ENCODE peak calls at places on chromosome 10, in ten cellular contexts. J, P, Q, A, S, Y, R, H, C and N are unnamed samples.

GRCh38 chr10:7410800-7411670 is at the start of gene SFMBT2:
- DNase-seq in J (peak), P (peak), Q (peak), A (peak), S (peak), Y (peak), R (peak), H (peak), C (peak), N (peak)

GRCh38 chr10:77634939-77635338 is 2.7 kb downstream of the KCNMA1 start:
- DNase-seq in J (no peak), P (no peak), Q (peak), A (no peak), S (no peak), Y (no peak), R (no peak), H (no peak), C (no peak), N (no peak)

GRCh38 chr10:89888647-89889046 is 187.3 kb downstream of the KIF20B start:
- DNase-seq in J (no peak), P (no peak), Q (no peak), A (no peak), S (no peak), Y (no peak), R (no peak), H (no peak), C (peak), N (no peak)

GRCh38 chr10:99357691-99358090 is 28.5 kb downstream of the CNNM1 start:
- DNase-seq in J (no peak), P (no peak), Q (no peak), A (no peak), S (no peak), Y (no peak), R (no peak), H (no peak), C (no peak), N (no peak)

GRCh38 chr10:110610308-110610774 is 33.8 kb upstream of the RBM20 start:
- DNase-seq in J (peak), P (peak), Q (peak), A (peak), S (peak), Y (peak), R (peak), H (peak), C (peak), N (peak)

GRCh38 chr10:115969591-115969990 is 303.4 kb downstream of the GFRA1 start:
- DNase-seq in J (peak), P (no peak), Q (no peak), A (no peak), S (no peak), Y (no peak), R (no peak), H (no peak), C (no peak), N (no peak)

GRCh38 chr10:79422178-79422892 is 23.1 kb downstream of the ZCCHC24 start:
- DNase-seq in J (peak), P (peak), Q (peak), A (peak), S (no peak), Y (peak), R (no peak), H (no peak), C (no peak), N (no peak)

GRCh38 chr10:71974489-71975011 is 10.4 kb downstream of the CHST3 start:
- DNase-seq in J (no peak), P (peak), Q (peak), A (no peak), S (peak), Y (peak), R (no peak), H (peak), C (peak), N (no peak)

GRCh38 chr10:79979973-79980687 is 31.2 kb upstream of the SFTPD start:
- DNase-seq in J (no peak), P (no peak), Q (no peak), A (no peak), S (no peak), Y (no peak), R (no peak), H (no peak), C (no peak), N (no peak)

GRCh38 chr10:117217196-117217761 is 20.0 kb downstream of the KCNK18 start:
- DNase-seq in J (no peak), P (no peak), Q (no peak), A (no peak), S (peak), Y (peak), R (peak), H (no peak), C (peak), N (no peak)

GRCh38 chr10:124727389-124727960 is 16.7 kb downstream of the FAM53B start:
- DNase-seq in J (no peak), P (no peak), Q (no peak), A (no peak), S (no peak), Y (no peak), R (no peak), H (no peak), C (no peak), N (no peak)

GRCh38 chr10:32893431-32893830 is 64.6 kb downstream of the ITGB1 start:
- DNase-seq in J (no peak), P (no peak), Q (no peak), A (no peak), S (no peak), Y (no peak), R (no peak), H (no peak), C (no peak), N (no peak)

GRCh38 chr10:97701438-97702064 is 12.0 kb upstream of the MARVELD1 start:
- DNase-seq in J (peak), P (peak), Q (peak), A (peak), S (peak), Y (peak), R (peak), H (peak), C (peak), N (peak)

GRCh38 chr10:44830022-44830421 is 81.1 kb upstream of the TMEM72 start:
- DNase-seq in J (no peak), P (peak), Q (peak), A (peak), S (no peak), Y (peak), R (no peak), H (peak), C (no peak), N (no peak)

GRCh38 chr10:119177708-119178370 is 773 bp downstream of the PRDX3 start:
- DNase-seq in J (no peak), P (no peak), Q (no peak), A (no peak), S (no peak), Y (no peak), R (no peak), H (no peak), C (no peak), N (no peak)

GRCh38 chr10:71980181-71981023 is 16.2 kb downstream of the CHST3 start:
- DNase-seq in J (no peak), P (peak), Q (no peak), A (no peak), S (no peak), Y (peak), R (no peak), H (no peak), C (peak), N (no peak)

GRCh38 chr10:74103560-74104248 is 46.9 kb downstream of the AP3M1 start:
- DNase-seq in J (no peak), P (peak), Q (peak), A (no peak), S (peak), Y (peak), R (no peak), H (no peak), C (peak), N (no peak)

GRCh38 chr10:18615618-18616017 is 35.8 kb downstream of the NSUN6 start:
- DNase-seq in J (no peak), P (no peak), Q (peak), A (no peak), S (no peak), Y (no peak), R (no peak), H (no peak), C (no peak), N (no peak)

GRCh38 chr10:100508691-100509150 is 10.9 kb downstream of the SEC31B start:
- DNase-seq in J (peak), P (peak), Q (peak), A (peak), S (peak), Y (peak), R (no peak), H (peak), C (peak), N (peak)

GRCh38 chr10:92517034-92517655 is 56.7 kb downstream of the IDE start:
- DNase-seq in J (peak), P (peak), Q (peak), A (peak), S (peak), Y (peak), R (peak), H (peak), C (peak), N (peak)
- TF ChIP-seq CTCF in J (peak), P (peak), Q (peak), A (peak), S (peak), Y (peak), R (peak), H (peak), C (peak), N (peak)

GRCh38 chr10:92822964-92823363 is 25.4 kb upstream of the EXOC6 start:
- DNase-seq in J (no peak), P (peak), Q (peak), A (no peak), S (no peak), Y (peak), R (no peak), H (no peak), C (peak), N (no peak)
- TF ChIP-seq CTCF in J (no peak), P (peak), Q (no peak), A (peak), S (no peak), Y (peak), R (no peak), H (no peak), C (no peak), N (no peak)

GRCh38 chr10:114388275-114388674 is 16.0 kb downstream of the AFAP1L2 start:
- DNase-seq in J (no peak), P (no peak), Q (no peak), A (no peak), S (no peak), Y (no peak), R (no peak), H (peak), C (peak), N (no peak)

GRCh38 chr10:114387784-114388183 is 16.5 kb downstream of the AFAP1L2 start:
- DNase-seq in J (no peak), P (no peak), Q (no peak), A (no peak), S (no peak), Y (no peak), R (no peak), H (no peak), C (no peak), N (no peak)

GRCh38 chr10:114384181-114384580 is 20.1 kb downstream of the AFAP1L2 start:
- DNase-seq in J (no peak), P (no peak), Q (no peak), A (no peak), S (no peak), Y (no peak), R (no peak), H (no peak), C (no peak), N (peak)

GRCh38 chr10:114384601-114385000 is 19.7 kb downstream of the AFAP1L2 start:
- DNase-seq in J (no peak), P (no peak), Q (no peak), A (no peak), S (no peak), Y (no peak), R (no peak), H (no peak), C (no peak), N (no peak)

DNA sequence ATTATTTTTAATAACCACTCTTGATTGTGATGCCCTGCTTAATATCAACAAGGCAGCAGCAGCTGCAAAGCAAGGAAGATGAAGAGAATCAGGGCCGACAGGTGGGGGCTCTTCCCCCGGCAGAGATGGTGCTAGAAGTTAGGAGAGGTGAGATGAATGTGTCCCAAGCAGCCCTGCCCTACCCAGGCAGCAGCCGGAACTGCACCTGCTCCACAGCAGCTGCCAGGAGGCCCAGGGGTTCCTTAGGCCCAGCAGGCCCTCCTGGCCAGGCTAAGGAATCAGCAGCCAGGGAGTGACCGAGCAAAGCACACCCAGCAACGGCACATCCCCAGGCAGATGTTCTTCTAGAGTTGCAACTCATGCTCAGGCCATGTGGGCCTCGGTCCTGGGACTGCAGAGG is 17.9 kb downstream of the AFAP1L2 start:
- DNase-seq in J (no peak), P (no peak), Q (no peak), A (no peak), S (no peak), Y (no peak), R (no peak), H (no peak), C (no peak), N (no peak)
- TF ChIP-seq CTCF in J (no peak), P (no peak), Q (no peak), A (no peak), S (no peak), Y (no peak), R (no peak), H (no peak), C (no peak), N (no peak)

DNA sequence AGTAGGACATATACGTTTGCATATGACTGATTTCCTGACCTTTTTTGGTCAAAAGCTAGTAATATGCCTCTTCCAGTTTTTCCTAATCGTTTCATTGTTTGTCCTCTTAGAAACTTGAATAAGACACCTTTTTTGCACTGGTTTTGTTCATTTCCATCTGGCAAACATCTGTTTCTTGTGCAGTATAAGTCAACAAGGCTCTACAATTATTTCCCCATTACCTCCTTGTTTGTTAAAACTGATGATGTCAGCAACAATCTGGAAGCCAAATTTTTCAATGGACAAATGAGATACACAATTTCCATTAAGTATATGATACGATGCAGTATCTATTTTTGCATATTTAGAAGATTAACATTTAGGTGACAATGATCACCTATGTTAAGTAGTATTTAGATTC is 148.8 kb downstream of the NRBF2 start:
- DNase-seq in J (no peak), P (peak), Q (peak), A (no peak), S (no peak), Y (peak), R (no peak), H (no peak), C (no peak), N (no peak)
- TF ChIP-seq CTCF in J (no peak), P (no peak), Q (no peak), A (no peak), S (no peak), Y (no peak), R (no peak), H (no peak), C (no peak), N (no peak)

DNA sequence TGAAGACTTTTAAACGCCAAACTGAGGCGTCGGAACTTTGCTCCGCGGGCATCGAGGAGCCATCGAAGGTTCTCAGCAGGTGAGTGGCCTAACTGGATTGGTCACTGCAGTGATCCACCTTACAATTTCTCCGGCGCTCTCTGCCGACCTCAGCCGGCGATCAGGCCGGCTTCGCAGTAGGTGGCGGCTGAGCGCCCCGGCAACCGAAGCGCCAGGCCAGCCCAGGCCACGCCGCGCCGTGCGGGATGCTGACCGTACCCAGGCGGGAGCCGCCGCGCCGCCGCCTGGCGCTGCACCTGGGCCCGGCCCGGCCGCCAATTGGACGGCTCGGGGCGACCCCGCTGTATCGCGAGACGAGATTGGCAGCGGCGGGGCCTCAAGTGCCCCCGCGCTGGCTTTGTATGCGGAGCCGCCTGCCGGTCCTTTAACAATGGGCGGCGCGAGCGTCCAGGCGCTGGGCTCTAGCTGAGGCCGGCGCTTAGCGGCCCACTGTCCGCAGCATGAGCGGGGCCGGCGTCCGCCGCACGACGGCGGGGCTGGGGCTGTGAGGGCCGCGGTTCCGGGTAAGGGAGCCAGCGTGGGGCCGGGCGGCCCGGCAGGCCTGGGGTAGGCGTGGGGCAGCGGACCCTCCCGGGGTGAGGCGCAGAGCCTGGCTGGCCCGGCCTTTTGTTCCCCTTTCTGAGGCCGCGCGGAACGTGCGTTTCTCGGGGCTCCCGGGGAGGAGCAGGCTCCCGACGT is at the start of gene CCNJ:
- DNase-seq in J (peak), P (peak), Q (peak), A (peak), S (peak), Y (peak), R (peak), H (peak), C (peak), N (peak)
- TF ChIP-seq CTCF in J (no peak), P (peak), Q (peak), A (no peak), S (no peak), Y (no peak), R (no peak), H (no peak), C (no peak), N (peak)

DNA sequence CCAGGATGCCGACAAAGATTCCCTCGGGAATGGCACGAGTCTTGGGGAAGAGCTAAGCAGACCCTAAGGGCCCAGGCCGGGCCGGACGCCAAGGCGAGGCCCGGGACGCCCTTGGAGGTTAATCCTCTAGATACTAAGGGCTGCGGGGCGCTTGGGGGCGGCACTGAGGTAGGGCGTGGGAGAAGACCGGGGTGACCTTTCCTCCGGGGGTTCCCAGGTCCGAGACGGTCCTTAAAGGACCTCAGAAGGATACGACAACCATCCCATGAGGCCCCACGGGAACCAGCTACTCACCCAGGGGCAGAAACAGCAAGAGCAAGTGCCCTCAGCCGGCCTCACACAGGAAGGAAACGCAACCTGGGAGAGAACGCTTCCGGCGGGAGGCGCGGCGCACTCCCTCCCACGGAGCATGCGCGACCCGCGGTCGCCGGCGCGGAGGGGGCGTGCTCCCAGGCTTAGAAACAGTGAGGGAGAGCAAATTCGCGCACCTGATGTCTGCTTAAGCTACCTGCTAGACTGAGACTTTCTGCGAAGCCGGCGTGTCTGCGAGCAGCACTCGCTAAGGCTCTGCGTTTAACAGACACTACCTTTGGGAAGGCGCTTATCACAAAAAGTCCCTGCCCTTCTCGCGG is at the start of gene ATAD1:
- DNase-seq in J (peak), P (peak), Q (peak), A (peak), S (peak), Y (peak), R (peak), H (peak), C (peak), N (peak)
- TF ChIP-seq CTCF in J (peak), P (peak), Q (peak), A (peak), S (no peak), Y (peak), R (no peak), H (no peak), C (no peak), N (peak)